ENCODE peak calls at places on chromosome 20, in nine cellular contexts. A, O, J, U, M, V, W, S and Z are unnamed samples.
A peak's percentile ranks its signal among the peaks of the same experiment; 100 is the strongest.

GRCh38 chr20:43388267-43389081 is 69.2 kb upstream of the SRSF6 start:
- DNase-seq in J (no peak), W (no peak), A (peak; percentile 12), S (peak; percentile 89), U (peak; percentile 33), M (no peak), O (no peak), V (no peak), Z (no peak)

GRCh38 chr20:719816-720215 is 44.2 kb upstream of the SCRT2 start:
- DNase-seq in S (peak; percentile 13), O (peak; percentile 41), A (no peak), M (no peak), U (no peak), J (no peak), W (no peak), V (no peak), Z (no peak)

GRCh38 chr20:49888341-49889244 is 26.7 kb downstream of the SPATA2 start:
- DNase-seq in J (peak; percentile 77), S (peak; percentile 64), A (peak; percentile 20), V (peak; percentile 42), M (peak; percentile 36), U (peak; percentile 55), W (peak; percentile 96), O (peak; percentile 81), Z (no peak)

GRCh38 chr20:44053046-44053445 is 133.9 kb downstream of the JPH2 start:
- DNase-seq in U (no peak), M (no peak), J (no peak), O (no peak), W (no peak), S (no peak), V (no peak), A (no peak), Z (no peak)

GRCh38 chr20:57393321-57394086 is 2.3 kb downstream of the RBM38 start:
- DNase-seq in O (peak; percentile 72), S (no peak), W (no peak), J (no peak), M (no peak), V (no peak), U (peak; percentile 70), A (no peak), Z (no peak)

GRCh38 chr20:44805991-44806729 is 4.2 kb downstream of the RIMS4 start:
- DNase-seq in O (no peak), A (peak; percentile 19), J (peak; percentile 26), S (peak; percentile 87), V (no peak), M (no peak), W (peak; percentile 87), U (no peak), Z (peak; percentile 86)

GRCh38 chr20:57809661-57810172 is 99.9 kb upstream of the PMEPA1 start:
- DNase-seq in O (peak; percentile 63), J (peak; percentile 78), A (no peak), M (no peak), S (no peak), W (no peak), V (no peak), U (no peak), Z (peak; percentile 52)

GRCh38 chr20:59772931-59773913 is 160.2 kb downstream of the SYCP2 start:
- DNase-seq in U (no peak), O (no peak), V (no peak), M (peak; percentile 81), S (no peak), J (no peak), W (peak; percentile 34), A (no peak), Z (no peak)

GRCh38 chr20:53550590-53551187 is 43.0 kb downstream of the ZNF217 start:
- DNase-seq in V (no peak), M (no peak), A (no peak), J (no peak), W (no peak), U (no peak), O (no peak), S (peak; percentile 76), Z (no peak)

GRCh38 chr20:50496773-50497375 is 13.3 kb upstream of the PTPN1 start:
- DNase-seq in S (no peak), O (no peak), A (no peak), U (no peak), M (no peak), W (no peak), V (no peak), J (peak; percentile 97), Z (no peak)

GRCh38 chr20:44678247-44678646 is 26.7 kb upstream of the ADA start:
- DNase-seq in M (no peak), O (no peak), J (peak; percentile 62), A (no peak), S (no peak), V (no peak), U (no peak), W (no peak), Z (no peak)

GRCh38 chr20:51085761-51086160 is 62.9 kb upstream of the KCNG1 start:
- DNase-seq in S (no peak), V (no peak), M (no peak), J (no peak), A (no peak), U (no peak), W (peak; percentile 45), O (no peak), Z (no peak)

GRCh38 chr20:56347628-56348305 is 11.0 kb upstream of the FAM210B start:
- DNase-seq in S (no peak), V (no peak), W (peak; percentile 80), O (no peak), M (no peak), J (no peak), A (no peak), U (no peak), Z (no peak)

GRCh38 chr20:56362833-56363413 is 4.1 kb downstream of the FAM210B start:
- DNase-seq in A (no peak), M (no peak), J (no peak), V (no peak), O (peak; percentile 81), S (no peak), W (no peak), U (no peak), Z (no peak)

GRCh38 chr20:58749098-58749766 is 56.6 kb downstream of the NPEPL1 start:
- DNase-seq in V (no peak), A (no peak), M (no peak), W (peak; percentile 31), J (no peak), U (no peak), O (peak; percentile 37), S (no peak), Z (no peak)

GRCh38 chr20:32575805-32576204 is 9.3 kb downstream of the NOL4L start:
- DNase-seq in U (no peak), M (no peak), S (no peak), A (no peak), J (no peak), W (no peak), O (no peak), V (no peak), Z (no peak)
- H3K27ac ChIP-seq in U (no peak overlapping the region), M (no peak overlapping the region), S (no peak overlapping the region), A (no peak overlapping the region), J (no peak overlapping the region), W (no peak overlapping the region), O (peak overlapping the region; percentile 55), V (no peak overlapping the region), Z (no peak overlapping the region)

DNA sequence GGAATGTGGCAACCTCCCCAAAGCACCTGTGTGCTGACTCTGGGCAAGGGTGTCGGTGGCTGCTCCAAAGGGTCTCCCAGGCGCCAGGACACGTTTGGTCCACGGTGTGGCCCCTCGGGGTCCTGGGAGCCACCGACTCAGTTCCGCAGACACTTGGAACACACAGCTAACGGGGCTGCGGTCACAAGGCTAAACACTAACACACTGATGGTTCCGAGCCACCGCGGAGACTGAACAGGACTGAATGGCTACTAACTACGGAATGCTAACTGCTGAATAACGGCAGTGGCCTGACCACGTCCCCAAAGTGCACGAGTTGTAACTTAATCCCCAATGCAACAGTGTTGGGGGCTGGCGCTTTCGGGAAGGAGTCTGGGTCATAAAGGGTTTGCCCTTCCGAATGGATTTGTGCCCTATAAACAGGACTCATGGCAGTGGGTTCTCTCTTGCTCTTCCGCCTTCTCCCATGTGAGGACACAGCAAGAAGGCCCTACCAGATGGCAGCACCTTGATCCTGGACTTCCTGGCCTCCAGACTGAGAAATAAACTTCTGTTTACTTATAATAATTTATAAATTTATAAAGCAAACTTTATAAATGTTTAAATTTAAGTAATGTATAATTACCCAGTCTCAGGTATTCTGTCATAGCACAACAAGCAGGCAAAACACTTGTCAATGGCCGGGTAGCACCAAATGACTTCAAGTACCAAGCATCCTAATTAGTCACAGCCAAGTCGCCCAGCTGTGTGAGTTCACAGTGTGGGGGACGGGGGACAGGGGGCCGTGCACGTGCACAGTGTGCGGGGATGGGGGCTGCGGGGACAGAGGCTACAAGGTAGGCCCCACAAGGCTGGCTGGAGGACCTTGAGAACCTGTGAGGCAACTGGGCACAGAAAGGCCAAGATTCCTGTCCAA is 2.3 kb upstream of the EEF1A2 start:
- DNase-seq in O (no peak), W (no peak), U (no peak), V (no peak), S (no peak), A (no peak), M (no peak), J (no peak), Z (no peak)
- H3K27ac ChIP-seq in O (no peak overlapping the region), W (no peak overlapping the region), U (no peak overlapping the region), V (no peak overlapping the region), S (peak overlapping the region; percentile 62), A (no peak overlapping the region), M (no peak overlapping the region), J (no peak overlapping the region), Z (no peak overlapping the region)

GRCh38 chr20:41023549-41023948 is 5.1 kb upstream of the TOP1 start:
- DNase-seq in S (no peak), A (no peak), V (no peak), U (no peak), O (no peak), J (no peak), W (no peak), M (no peak), Z (no peak)

GRCh38 chr20:41017448-41018042 is 11.1 kb upstream of the TOP1 start:
- DNase-seq in U (no peak), V (no peak), S (no peak), J (peak; percentile 86), A (no peak), M (no peak), W (no peak), O (no peak), Z (no peak)

GRCh38 chr20:41014557-41015088 is 14.0 kb upstream of the TOP1 start:
- DNase-seq in M (no peak), O (no peak), J (no peak), U (no peak), V (no peak), S (no peak), W (no peak), A (no peak), Z (no peak)

DNA sequence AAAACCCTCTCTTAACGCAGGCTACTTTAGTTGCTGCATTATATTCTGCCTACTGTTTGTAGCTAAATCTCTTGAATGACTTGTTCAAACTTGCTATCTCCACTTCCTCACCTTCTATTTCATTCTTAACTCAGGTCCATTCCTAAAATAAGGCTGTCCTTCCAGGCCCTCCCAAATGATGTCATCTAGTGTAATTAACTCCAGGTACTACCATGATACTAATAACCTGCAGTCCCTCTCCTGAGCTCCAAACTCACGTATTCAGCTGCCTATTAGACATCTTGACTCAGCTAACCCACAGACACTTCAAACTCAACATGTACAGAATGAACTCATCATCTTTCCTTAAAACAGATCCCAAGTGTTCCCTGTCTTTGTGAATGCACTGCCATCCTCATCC is 10.5 kb upstream of the TOP1 start:
- DNase-seq in U (no peak), W (no peak), O (no peak), V (no peak), A (no peak), J (peak; percentile 78), S (no peak), M (no peak), Z (no peak)
- H3K27ac ChIP-seq in U (no peak overlapping the region), W (no peak overlapping the region), O (no peak overlapping the region), V (no peak overlapping the region), A (no peak overlapping the region), J (no peak overlapping the region), S (no peak overlapping the region), M (no peak overlapping the region), Z (no peak overlapping the region)

GRCh38 chr20:38355161-38356012 is 9.1 kb downstream of the LBP start:
- DNase-seq in V (no peak), M (no peak), J (no peak), U (no peak), S (no peak), A (no peak), W (peak; percentile 73), O (no peak), Z (no peak)
- H3K27ac ChIP-seq in V (no peak overlapping the region), M (no peak overlapping the region), J (no peak overlapping the region), U (no peak overlapping the region), S (no peak overlapping the region), A (no peak overlapping the region), W (no peak overlapping the region), O (no peak overlapping the region), Z (no peak overlapping the region)